ENCODE peak calls at places on chromosomes 13 and 19, in five cellular contexts. One of them, this sample, is unnamed.
A peak's percentile ranks its signal among the peaks of the same experiment; 100 is the strongest.

GRCh38 chr19:8088752-8089663 is 36.4 kb downstream of the CCL25 start:
- DNase-seq in skeletal muscle cell: no peak
- DNase-seq in CD8-positive, alpha-beta T cell: no peak
- DNase-seq in foreskin melanocyte: no peak
- DNase-seq in suprapubic skin: no peak
- DNase-seq in this sample: no peak

GRCh38 chr13:103876571-103876970 is 810.4 kb upstream of the SLC10A2 start:
- DNase-seq in skeletal muscle cell: no peak
- DNase-seq in CD8-positive, alpha-beta T cell: no peak
- DNase-seq in foreskin melanocyte: no peak
- DNase-seq in suprapubic skin: no peak
- DNase-seq in this sample: peak; percentile 10

GRCh38 chr13:25738342-25738771 is 313.5 kb downstream of the SHISA2 start:
- DNase-seq in skeletal muscle cell: peak; percentile 38
- DNase-seq in CD8-positive, alpha-beta T cell: no peak
- DNase-seq in foreskin melanocyte: no peak
- DNase-seq in suprapubic skin: no peak
- DNase-seq in this sample: no peak

GRCh38 chr19:32037998-32038732 is 307.2 kb upstream of the ZNF507 start:
- DNase-seq in skeletal muscle cell: no peak
- DNase-seq in CD8-positive, alpha-beta T cell: no peak
- DNase-seq in foreskin melanocyte: no peak
- DNase-seq in suprapubic skin: no peak
- DNase-seq in this sample: no peak

GRCh38 chr19:34256835-34257558 is 2.6 kb downstream of the GARRE1 start:
- DNase-seq in skeletal muscle cell: no peak
- DNase-seq in CD8-positive, alpha-beta T cell: no peak
- DNase-seq in foreskin melanocyte: no peak
- DNase-seq in suprapubic skin: no peak
- DNase-seq in this sample: no peak

GRCh38 chr19:384801-385169 is 24.2 kb downstream of the C2CD4C start:
- DNase-seq in skeletal muscle cell: no peak
- DNase-seq in CD8-positive, alpha-beta T cell: no peak
- DNase-seq in foreskin melanocyte: no peak
- DNase-seq in suprapubic skin: no peak
- DNase-seq in this sample: no peak

GRCh38 chr13:79988573-79988972 is 352.4 kb downstream of the SPRY2 start:
- DNase-seq in skeletal muscle cell: peak; percentile 65
- DNase-seq in CD8-positive, alpha-beta T cell: no peak
- DNase-seq in foreskin melanocyte: peak; percentile 64
- DNase-seq in suprapubic skin: no peak
- DNase-seq in this sample: no peak

GRCh38 chr13:62643007-62643483 is 1227.4 kb upstream of the PCDH20 start:
- DNase-seq in skeletal muscle cell: peak; percentile 18
- DNase-seq in CD8-positive, alpha-beta T cell: no peak
- DNase-seq in foreskin melanocyte: no peak
- DNase-seq in suprapubic skin: no peak
- DNase-seq in this sample: no peak

GRCh38 chr13:108269601-108270328 is at the start of gene TNFSF13B:
- DNase-seq in skeletal muscle cell: no peak
- DNase-seq in CD8-positive, alpha-beta T cell: peak; percentile 66
- DNase-seq in foreskin melanocyte: peak; percentile 24
- DNase-seq in suprapubic skin: no peak
- DNase-seq in this sample: peak; percentile 30

GRCh38 chr13:113939905-113940339 is 34.0 kb downstream of the C13orf46 start:
- DNase-seq in skeletal muscle cell: no peak
- DNase-seq in CD8-positive, alpha-beta T cell: no peak
- DNase-seq in foreskin melanocyte: no peak
- DNase-seq in suprapubic skin: no peak
- DNase-seq in this sample: no peak

GRCh38 chr19:3606690-3607289 is at the start of gene TBXA2R:
- DNase-seq in skeletal muscle cell: peak; percentile 13
- DNase-seq in CD8-positive, alpha-beta T cell: peak; percentile 78
- DNase-seq in foreskin melanocyte: peak; percentile 38
- DNase-seq in suprapubic skin: no peak
- DNase-seq in this sample: peak; percentile 44

GRCh38 chr13:80305737-80306136 is 35.2 kb downstream of the SPRY2 start:
- DNase-seq in skeletal muscle cell: no peak
- DNase-seq in CD8-positive, alpha-beta T cell: no peak
- DNase-seq in foreskin melanocyte: no peak
- DNase-seq in suprapubic skin: no peak
- DNase-seq in this sample: no peak

GRCh38 chr19:3131168-3131567 is 4.7 kb upstream of the GNA15 start:
- DNase-seq in skeletal muscle cell: no peak
- DNase-seq in CD8-positive, alpha-beta T cell: no peak
- DNase-seq in foreskin melanocyte: no peak
- DNase-seq in suprapubic skin: no peak
- DNase-seq in this sample: no peak

GRCh38 chr19:752652-753517 is 2.0 kb downstream of the MISP start:
- DNase-seq in skeletal muscle cell: peak; percentile 73
- DNase-seq in CD8-positive, alpha-beta T cell: no peak
- DNase-seq in foreskin melanocyte: no peak
- DNase-seq in suprapubic skin: no peak
- DNase-seq in this sample: no peak

GRCh38 chr13:41639955-41640780 is 182.8 kb downstream of the RGCC start:
- DNase-seq in skeletal muscle cell: peak; percentile 89
- DNase-seq in CD8-positive, alpha-beta T cell: no peak
- DNase-seq in foreskin melanocyte: no peak
- DNase-seq in suprapubic skin: no peak
- DNase-seq in this sample: peak; percentile 38

GRCh38 chr13:101204270-101205011 is 211.9 kb downstream of the NALCN start:
- DNase-seq in skeletal muscle cell: no peak
- DNase-seq in CD8-positive, alpha-beta T cell: no peak
- DNase-seq in foreskin melanocyte: no peak
- DNase-seq in suprapubic skin: no peak
- DNase-seq in this sample: no peak

GRCh38 chr13:39603424-39603947 is 493 bp upstream of the LHFPL6 start:
- DNase-seq in skeletal muscle cell: no peak
- DNase-seq in CD8-positive, alpha-beta T cell: no peak
- DNase-seq in foreskin melanocyte: peak; percentile 33
- DNase-seq in suprapubic skin: no peak
- DNase-seq in this sample: peak; percentile 51

GRCh38 chr13:111382877-111383276 is 62.4 kb downstream of the TEX29 start:
- DNase-seq in skeletal muscle cell: no peak
- DNase-seq in CD8-positive, alpha-beta T cell: no peak
- DNase-seq in foreskin melanocyte: no peak
- DNase-seq in suprapubic skin: no peak
- DNase-seq in this sample: no peak

GRCh38 chr19:42397315-42398166 is 7.4 kb upstream of the CNFN start:
- DNase-seq in skeletal muscle cell: no peak
- DNase-seq in CD8-positive, alpha-beta T cell: no peak
- DNase-seq in foreskin melanocyte: no peak
- DNase-seq in suprapubic skin: no peak
- DNase-seq in this sample: no peak

This sample was measured in SK-MEL-5.